ENCODE peak calls at places on chromosomes 4 and X, in six cellular contexts. One of them, this sample, is unnamed.

GRCh38 chr4:106541253-106541652 is 172.7 kb upstream of the GIMD1 start:
- DNase-seq in PC-9: no peak
- DNase-seq in adrenal gland: no peak
- DNase-seq in activated T-helper 9 cell treated with anti-CD3 and anti-CD28 coated beads, Interleukin-2, amount 50 U/mL, for 16 hours: no peak
- DNase-seq in neural crest cell: no peak
- DNase-seq in A549: no peak
- DNase-seq in this sample: no peak

GRCh38 chr4:122764808-122765189 is 32.3 kb downstream of the BBS12 start:
- DNase-seq in PC-9: no peak
- DNase-seq in adrenal gland: no peak
- DNase-seq in activated T-helper 9 cell treated with anti-CD3 and anti-CD28 coated beads, Interleukin-2, amount 50 U/mL, for 16 hours: no peak
- DNase-seq in neural crest cell: no peak
- DNase-seq in A549: no peak
- DNase-seq in this sample: peak; percentile 85

GRCh38 chr4:184337907-184338306 is 120.2 kb upstream of the ENPP6 start:
- DNase-seq in PC-9: no peak
- DNase-seq in adrenal gland: no peak
- DNase-seq in activated T-helper 9 cell treated with anti-CD3 and anti-CD28 coated beads, Interleukin-2, amount 50 U/mL, for 16 hours: no peak
- DNase-seq in neural crest cell: no peak
- DNase-seq in A549: no peak
- DNase-seq in this sample: no peak

GRCh38 chrX:29652484-29652883 is 562.9 kb upstream of the MAGEB2 start:
- DNase-seq in PC-9: no peak
- DNase-seq in adrenal gland: no peak
- DNase-seq in activated T-helper 9 cell treated with anti-CD3 and anti-CD28 coated beads, Interleukin-2, amount 50 U/mL, for 16 hours: no peak
- DNase-seq in neural crest cell: no peak
- DNase-seq in A549: no peak
- DNase-seq in this sample: no peak

GRCh38 chrX:49754238-49754857 is 58.6 kb upstream of the PAGE1 start:
- DNase-seq in PC-9: no peak
- DNase-seq in adrenal gland: peak; percentile 58
- DNase-seq in activated T-helper 9 cell treated with anti-CD3 and anti-CD28 coated beads, Interleukin-2, amount 50 U/mL, for 16 hours: peak; percentile 6
- DNase-seq in neural crest cell: peak; percentile 32
- DNase-seq in A549: peak; percentile 4
- DNase-seq in this sample: peak; percentile 56

GRCh38 chr4:10041036-10041435 is 19.7 kb upstream of the SLC2A9 start:
- DNase-seq in PC-9: no peak
- DNase-seq in adrenal gland: no peak
- DNase-seq in activated T-helper 9 cell treated with anti-CD3 and anti-CD28 coated beads, Interleukin-2, amount 50 U/mL, for 16 hours: no peak
- DNase-seq in neural crest cell: no peak
- DNase-seq in A549: no peak
- DNase-seq in this sample: no peak

GRCh38 chr4:53706422-53707032 is 115.2 kb upstream of the LNX1 start:
- DNase-seq in PC-9: no peak
- DNase-seq in adrenal gland: peak; percentile 23
- DNase-seq in activated T-helper 9 cell treated with anti-CD3 and anti-CD28 coated beads, Interleukin-2, amount 50 U/mL, for 16 hours: no peak
- DNase-seq in neural crest cell: no peak
- DNase-seq in A549: peak; percentile 5
- DNase-seq in this sample: peak; percentile 73

GRCh38 chr4:36285784-36286480 is 4.5 kb downstream of the DTHD1 start:
- DNase-seq in PC-9: peak; percentile 68
- DNase-seq in adrenal gland: no peak
- DNase-seq in activated T-helper 9 cell treated with anti-CD3 and anti-CD28 coated beads, Interleukin-2, amount 50 U/mL, for 16 hours: peak; percentile 21
- DNase-seq in neural crest cell: no peak
- DNase-seq in A549: no peak
- DNase-seq in this sample: no peak

GRCh38 chrX:1384738-1385250 is 7.1 kb downstream of the SLC25A6 start:
- DNase-seq in PC-9: no peak
- DNase-seq in adrenal gland: no peak
- DNase-seq in activated T-helper 9 cell treated with anti-CD3 and anti-CD28 coated beads, Interleukin-2, amount 50 U/mL, for 16 hours: no peak
- DNase-seq in neural crest cell: no peak
- DNase-seq in A549: no peak
- DNase-seq in this sample: no peak

GRCh38 chrX:22399793-22400192 is 127.1 kb downstream of the CBLL2 start:
- DNase-seq in PC-9: peak; percentile 38
- DNase-seq in adrenal gland: no peak
- DNase-seq in activated T-helper 9 cell treated with anti-CD3 and anti-CD28 coated beads, Interleukin-2, amount 50 U/mL, for 16 hours: no peak
- DNase-seq in neural crest cell: no peak
- DNase-seq in A549: no peak
- DNase-seq in this sample: no peak

GRCh38 chr4:53987761-53988171 is 76.6 kb downstream of the CHIC2 start:
- DNase-seq in PC-9: no peak
- DNase-seq in adrenal gland: peak; percentile 20
- DNase-seq in activated T-helper 9 cell treated with anti-CD3 and anti-CD28 coated beads, Interleukin-2, amount 50 U/mL, for 16 hours: no peak
- DNase-seq in neural crest cell: no peak
- DNase-seq in A549: no peak
- DNase-seq in this sample: no peak

GRCh38 chr4:107380836-107381438 is 339.1 kb downstream of the PAPSS1 start:
- DNase-seq in PC-9: no peak
- DNase-seq in adrenal gland: no peak
- DNase-seq in activated T-helper 9 cell treated with anti-CD3 and anti-CD28 coated beads, Interleukin-2, amount 50 U/mL, for 16 hours: no peak
- DNase-seq in neural crest cell: no peak
- DNase-seq in A549: no peak
- DNase-seq in this sample: no peak

This sample was measured in cardiac muscle cell.